ENCODE peak calls at places on chromosome 15, in four cellular contexts. One of them, this sample, is unnamed.

GRCh38 chr15:98647774-98648653 is at the start of gene IGF1R:
- DNase-seq in left ventricle myocardium inferior: peak
- DNase-seq in transverse colon: peak
- DNase-seq in psoas muscle: peak
- DNase-seq in this sample: peak

GRCh38 chr15:78085928-78086327 is 6.4 kb upstream of the SH2D7 start:
- DNase-seq in left ventricle myocardium inferior: no peak
- DNase-seq in transverse colon: no peak
- DNase-seq in psoas muscle: no peak
- DNase-seq in this sample: no peak

GRCh38 chr15:56342653-56343052 is 22.6 kb upstream of the TEX9 start:
- DNase-seq in left ventricle myocardium inferior: no peak
- DNase-seq in transverse colon: no peak
- DNase-seq in psoas muscle: no peak
- DNase-seq in this sample: no peak

GRCh38 chr15:100650685-100651084 is 48.3 kb downstream of the ASB7 start:
- DNase-seq in left ventricle myocardium inferior: no peak
- DNase-seq in transverse colon: no peak
- DNase-seq in psoas muscle: no peak
- DNase-seq in this sample: no peak

GRCh38 chr15:48644498-48644826 is 1.0 kb downstream of the FBN1 start:
- DNase-seq in left ventricle myocardium inferior: peak
- DNase-seq in transverse colon: no peak
- DNase-seq in psoas muscle: peak
- DNase-seq in this sample: no peak

GRCh38 chr15:40291088-40291574 is 8.3 kb upstream of the ANKRD63 start:
- DNase-seq in left ventricle myocardium inferior: no peak
- DNase-seq in transverse colon: peak
- DNase-seq in psoas muscle: no peak
- DNase-seq in this sample: peak

GRCh38 chr15:48402778-48403177 is 71.5 kb downstream of the DUT start:
- DNase-seq in left ventricle myocardium inferior: no peak
- DNase-seq in transverse colon: no peak
- DNase-seq in psoas muscle: no peak
- DNase-seq in this sample: no peak

GRCh38 chr15:56496635-56497034 is 31.7 kb upstream of the MNS1 start:
- DNase-seq in left ventricle myocardium inferior: no peak
- DNase-seq in transverse colon: no peak
- DNase-seq in psoas muscle: no peak
- DNase-seq in this sample: no peak

GRCh38 chr15:83304861-83305661 is 20.6 kb upstream of the BNC1 start:
- DNase-seq in left ventricle myocardium inferior: no peak
- DNase-seq in transverse colon: no peak
- DNase-seq in psoas muscle: no peak
- DNase-seq in this sample: no peak

GRCh38 chr15:32733276-32733675 is 15.5 kb downstream of the GREM1 start:
- DNase-seq in left ventricle myocardium inferior: no peak
- DNase-seq in transverse colon: no peak
- DNase-seq in psoas muscle: no peak
- DNase-seq in this sample: no peak

GRCh38 chr15:40106203-40107161 is 2.2 kb downstream of the BMF start:
- DNase-seq in left ventricle myocardium inferior: peak
- DNase-seq in transverse colon: peak
- DNase-seq in psoas muscle: peak
- DNase-seq in this sample: peak

GRCh38 chr15:58504674-58505234 is 73.0 kb downstream of the LIPC start:
- DNase-seq in left ventricle myocardium inferior: no peak
- DNase-seq in transverse colon: no peak
- DNase-seq in psoas muscle: no peak
- DNase-seq in this sample: no peak

GRCh38 chr15:41892621-41893421 is 1.0 kb downstream of the SPTBN5 start:
- DNase-seq in left ventricle myocardium inferior: peak
- DNase-seq in transverse colon: peak
- DNase-seq in psoas muscle: peak
- DNase-seq in this sample: peak

GRCh38 chr15:22915866-22916515 is 64.2 kb downstream of the CYFIP1 start:
- DNase-seq in left ventricle myocardium inferior: no peak
- DNase-seq in transverse colon: no peak
- DNase-seq in psoas muscle: no peak
- DNase-seq in this sample: no peak

GRCh38 chr15:99429681-99430081 is 136.1 kb upstream of the MEF2A start:
- DNase-seq in left ventricle myocardium inferior: peak
- DNase-seq in transverse colon: peak
- DNase-seq in psoas muscle: peak
- DNase-seq in this sample: no peak

GRCh38 chr15:67736810-67737209 is 88.5 kb upstream of the SKOR1 start:
- DNase-seq in left ventricle myocardium inferior: no peak
- DNase-seq in transverse colon: no peak
- DNase-seq in psoas muscle: no peak
- DNase-seq in this sample: no peak

GRCh38 chr15:37132826-37133417 is 32.6 kb upstream of the MEIS2 start:
- DNase-seq in left ventricle myocardium inferior: no peak
- DNase-seq in transverse colon: no peak
- DNase-seq in psoas muscle: no peak
- DNase-seq in this sample: no peak

GRCh38 chr15:57152666-57153065 is 223.6 kb upstream of the CGNL1 start:
- DNase-seq in left ventricle myocardium inferior: no peak
- DNase-seq in transverse colon: no peak
- DNase-seq in psoas muscle: no peak
- DNase-seq in this sample: no peak

GRCh38 chr15:38130739-38131498 is 121.7 kb upstream of the SPRED1 start:
- DNase-seq in left ventricle myocardium inferior: peak
- DNase-seq in transverse colon: peak
- DNase-seq in psoas muscle: peak
- DNase-seq in this sample: peak

GRCh38 chr15:95416576-95416975 is 913.9 kb upstream of the NR2F2 start:
- DNase-seq in left ventricle myocardium inferior: no peak
- DNase-seq in transverse colon: no peak
- DNase-seq in psoas muscle: no peak
- DNase-seq in this sample: no peak

GRCh38 chr15:80496101-80496500 is 91.9 kb downstream of the ARNT2 start:
- DNase-seq in left ventricle myocardium inferior: no peak
- DNase-seq in transverse colon: no peak
- DNase-seq in psoas muscle: no peak
- DNase-seq in this sample: no peak

GRCh38 chr15:51051776-51052175 is 42.9 kb downstream of the TNFAIP8L3 start:
- DNase-seq in left ventricle myocardium inferior: peak
- DNase-seq in transverse colon: peak
- DNase-seq in psoas muscle: peak
- DNase-seq in this sample: no peak

GRCh38 chr15:78212546-78213424 is 21.6 kb downstream of the ACSBG1 start:
- DNase-seq in left ventricle myocardium inferior: peak
- DNase-seq in transverse colon: peak
- DNase-seq in psoas muscle: peak
- DNase-seq in this sample: peak

GRCh38 chr15:100694381-100695012 is 92.1 kb downstream of the ASB7 start:
- DNase-seq in left ventricle myocardium inferior: no peak
- DNase-seq in transverse colon: no peak
- DNase-seq in psoas muscle: no peak
- DNase-seq in this sample: no peak

DNA sequence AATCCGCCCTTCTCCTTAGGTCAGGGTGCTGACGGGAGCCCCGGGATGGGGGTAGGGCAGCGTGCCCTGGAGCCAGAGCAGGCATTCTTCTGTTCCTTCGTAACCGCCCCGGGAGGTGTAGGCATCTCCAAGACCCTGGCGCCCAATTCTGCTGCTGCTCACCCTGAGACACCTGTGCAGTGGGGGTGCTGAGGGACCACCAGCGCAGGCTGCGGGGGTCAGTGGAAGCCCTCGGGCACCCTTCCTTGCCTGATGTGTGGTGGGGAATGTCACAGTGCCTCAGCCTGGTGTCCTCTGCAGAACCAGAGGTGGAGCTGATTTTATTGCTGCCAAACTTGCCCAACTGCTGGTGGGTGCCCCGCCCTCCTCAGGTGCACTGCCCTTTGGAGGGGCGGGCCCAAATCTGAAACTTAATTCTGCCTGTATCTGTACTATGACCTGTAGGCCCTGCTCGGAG is 7.3 kb downstream of the CSK start:
- DNase-seq in left ventricle myocardium inferior: no peak
- DNase-seq in transverse colon: peak
- DNase-seq in psoas muscle: no peak
- DNase-seq in this sample: peak
- H3K4me3 ChIP-seq in left ventricle myocardium inferior: peak
- H3K4me3 ChIP-seq in transverse colon: no peak
- H3K4me3 ChIP-seq in psoas muscle: no peak
- H3K4me3 ChIP-seq in this sample: no peak

DNA sequence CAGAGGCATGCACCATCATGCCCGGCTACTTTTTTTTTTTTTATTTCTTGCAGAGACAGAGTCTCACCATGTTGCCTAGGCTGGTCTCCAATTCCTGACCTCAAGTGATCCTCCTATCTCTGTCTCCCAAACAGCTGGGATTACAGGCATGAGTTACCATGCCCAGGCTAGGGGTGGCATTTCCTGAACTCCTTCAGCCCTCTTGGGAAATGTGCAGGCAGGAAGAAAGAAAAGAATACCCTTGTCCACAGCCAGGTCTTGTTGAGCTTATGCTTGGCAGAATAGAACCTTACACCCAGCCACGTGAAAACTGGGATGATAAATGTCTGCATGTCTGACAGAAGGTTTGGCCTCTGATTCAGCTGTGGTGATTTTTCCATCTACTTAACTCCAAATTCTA is 30.2 kb upstream of the SNRPN start:
- DNase-seq in left ventricle myocardium inferior: no peak
- DNase-seq in transverse colon: no peak
- DNase-seq in psoas muscle: no peak
- DNase-seq in this sample: no peak
- H3K4me3 ChIP-seq in left ventricle myocardium inferior: no peak
- H3K4me3 ChIP-seq in transverse colon: no peak
- H3K4me3 ChIP-seq in psoas muscle: no peak
- H3K4me3 ChIP-seq in this sample: no peak

DNA sequence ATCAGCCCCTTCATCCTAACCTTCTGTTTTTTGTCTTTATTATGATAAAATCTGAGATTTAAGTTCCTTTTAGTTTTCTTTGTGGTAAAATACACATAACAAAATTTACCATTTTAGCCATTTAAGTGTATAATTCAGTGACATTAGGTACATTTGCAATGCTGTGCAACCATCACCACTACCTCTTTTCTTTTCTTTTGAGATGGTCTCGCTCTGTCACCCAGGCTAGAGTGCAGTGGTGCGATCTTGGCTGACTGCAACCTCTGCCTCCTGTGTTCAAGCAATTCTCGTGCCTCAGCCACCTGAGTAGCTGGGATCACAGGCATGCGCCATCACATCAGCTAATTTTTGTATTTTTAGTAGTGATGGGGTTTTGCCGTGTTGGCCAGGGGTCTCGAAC is 6.2 kb upstream of the RAB11A start:
- DNase-seq in left ventricle myocardium inferior: no peak
- DNase-seq in transverse colon: no peak
- DNase-seq in psoas muscle: no peak
- DNase-seq in this sample: no peak
- H3K4me3 ChIP-seq in left ventricle myocardium inferior: no peak
- H3K4me3 ChIP-seq in transverse colon: no peak
- H3K4me3 ChIP-seq in psoas muscle: no peak
- H3K4me3 ChIP-seq in this sample: no peak

GRCh38 chr15:69279636-69280035 is 19.1 kb upstream of the PAQR5 start:
- DNase-seq in left ventricle myocardium inferior: no peak
- DNase-seq in transverse colon: no peak
- DNase-seq in psoas muscle: no peak
- DNase-seq in this sample: no peak

GRCh38 chr15:69280783-69281182 is 17.9 kb upstream of the PAQR5 start:
- DNase-seq in left ventricle myocardium inferior: no peak
- DNase-seq in transverse colon: no peak
- DNase-seq in psoas muscle: no peak
- DNase-seq in this sample: no peak

GRCh38 chr15:69275933-69276565 is 22.7 kb upstream of the PAQR5 start:
- DNase-seq in left ventricle myocardium inferior: no peak
- DNase-seq in transverse colon: no peak
- DNase-seq in psoas muscle: no peak
- DNase-seq in this sample: no peak

GRCh38 chr15:69275104-69275670 is 23.5 kb upstream of the PAQR5 start:
- DNase-seq in left ventricle myocardium inferior: no peak
- DNase-seq in transverse colon: no peak
- DNase-seq in psoas muscle: no peak
- DNase-seq in this sample: no peak

DNA sequence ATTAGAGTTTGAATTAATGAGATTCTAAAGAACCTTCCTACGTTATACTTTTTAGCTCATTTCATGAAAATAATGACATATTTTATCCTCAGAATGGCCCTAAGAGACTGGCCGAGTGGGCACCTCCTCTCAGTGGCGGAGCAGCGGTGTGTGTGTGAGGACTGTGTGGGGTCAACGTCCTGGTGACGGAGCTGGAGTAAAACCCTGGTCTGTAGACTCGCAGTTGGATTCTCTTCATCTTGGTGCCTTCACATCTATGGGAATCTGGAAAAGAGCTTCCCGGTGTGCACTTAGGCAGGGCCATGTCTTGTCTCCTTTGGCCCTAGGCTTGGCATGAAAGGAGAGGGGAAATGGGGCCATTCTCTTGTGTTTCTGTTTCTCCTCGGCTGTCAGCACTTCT is 21.4 kb upstream of the PAQR5 start:
- DNase-seq in left ventricle myocardium inferior: no peak
- DNase-seq in transverse colon: no peak
- DNase-seq in psoas muscle: no peak
- DNase-seq in this sample: no peak
- H3K4me3 ChIP-seq in left ventricle myocardium inferior: no peak
- H3K4me3 ChIP-seq in transverse colon: no peak
- H3K4me3 ChIP-seq in psoas muscle: no peak
- H3K4me3 ChIP-seq in this sample: no peak